ENCODE peak calls at places on chromosomes 11 and 22, in four cellular contexts. One of them, this sample, is unnamed.

GRCh38 chr11:110710520-110711381 is 1.5 kb downstream of the ARHGAP20 start:
- DNase-seq in HepG2: peak
- DNase-seq in K562: no peak
- DNase-seq in GM12878: no peak
- DNase-seq in this sample: peak

GRCh38 chr11:96055706-96056387 is 131.9 kb upstream of the MTMR2 start:
- DNase-seq in K562: no peak
- DNase-seq in GM12878: no peak
- DNase-seq in HepG2: peak
- DNase-seq in this sample: no peak

GRCh38 chr11:62896049-62896448 is 15.4 kb downstream of the SLC3A2 start:
- DNase-seq in K562: no peak
- DNase-seq in GM12878: no peak
- DNase-seq in HepG2: no peak
- DNase-seq in this sample: no peak

GRCh38 chr22:48894064-48894671 is 933.5 kb downstream of the BRD1 start:
- DNase-seq in K562: peak
- DNase-seq in HepG2: no peak
- DNase-seq in GM12878: no peak
- DNase-seq in this sample: no peak

GRCh38 chr11:89521294-89521693 is 30.1 kb upstream of the NOX4 start:
- DNase-seq in HepG2: no peak
- DNase-seq in GM12878: no peak
- DNase-seq in K562: no peak
- DNase-seq in this sample: no peak

GRCh38 chr11:69969890-69970784 is 108.0 kb upstream of the ANO1 start:
- DNase-seq in GM12878: no peak
- DNase-seq in HepG2: peak
- DNase-seq in K562: peak
- DNase-seq in this sample: no peak

GRCh38 chr22:39184586-39185577 is 32.4 kb upstream of the CBX7 start:
- DNase-seq in GM12878: no peak
- DNase-seq in HepG2: no peak
- DNase-seq in K562: no peak
- DNase-seq in this sample: no peak

GRCh38 chr11:112024778-112025678 is at the start of gene DLAT:
- DNase-seq in K562: peak
- DNase-seq in HepG2: peak
- DNase-seq in GM12878: peak
- DNase-seq in this sample: peak

GRCh38 chr22:24011735-24012068 is 598 bp downstream of the CABIN1 start:
- DNase-seq in K562: no peak
- DNase-seq in HepG2: no peak
- DNase-seq in GM12878: no peak
- DNase-seq in this sample: peak

GRCh38 chr11:65262775-65263174 is 1.0 kb downstream of the POLA2 start:
- DNase-seq in GM12878: no peak
- DNase-seq in K562: peak
- DNase-seq in HepG2: no peak
- DNase-seq in this sample: peak

GRCh38 chr11:87301785-87302540 is 264.2 kb downstream of the TMEM135 start:
- DNase-seq in GM12878: no peak
- DNase-seq in HepG2: no peak
- DNase-seq in K562: no peak
- DNase-seq in this sample: no peak

GRCh38 chr11:86240164-86240563 is 4.4 kb upstream of the EED start:
- DNase-seq in HepG2: no peak
- DNase-seq in GM12878: no peak
- DNase-seq in K562: no peak
- DNase-seq in this sample: no peak
- H3K9ac ChIP-seq in HepG2: no peak
- H3K9ac ChIP-seq in GM12878: no peak
- H3K9ac ChIP-seq in K562: peak
- H3K9ac ChIP-seq in this sample: no peak

GRCh38 chr11:129949976-129950318 is 52.7 kb downstream of the PRDM10 start:
- DNase-seq in HepG2: no peak
- DNase-seq in GM12878: no peak
- DNase-seq in K562: no peak
- DNase-seq in this sample: no peak

GRCh38 chr11:129951201-129951882 is 51.3 kb downstream of the PRDM10 start:
- DNase-seq in GM12878: no peak
- DNase-seq in K562: no peak
- DNase-seq in HepG2: no peak
- DNase-seq in this sample: no peak

GRCh38 chr11:129949067-129949466 is 53.6 kb downstream of the PRDM10 start:
- DNase-seq in GM12878: no peak
- DNase-seq in K562: no peak
- DNase-seq in HepG2: no peak
- DNase-seq in this sample: no peak

GRCh38 chr11:129951883-129952262 is 50.8 kb downstream of the PRDM10 start:
- DNase-seq in HepG2: no peak
- DNase-seq in K562: no peak
- DNase-seq in GM12878: no peak
- DNase-seq in this sample: no peak

DNA sequence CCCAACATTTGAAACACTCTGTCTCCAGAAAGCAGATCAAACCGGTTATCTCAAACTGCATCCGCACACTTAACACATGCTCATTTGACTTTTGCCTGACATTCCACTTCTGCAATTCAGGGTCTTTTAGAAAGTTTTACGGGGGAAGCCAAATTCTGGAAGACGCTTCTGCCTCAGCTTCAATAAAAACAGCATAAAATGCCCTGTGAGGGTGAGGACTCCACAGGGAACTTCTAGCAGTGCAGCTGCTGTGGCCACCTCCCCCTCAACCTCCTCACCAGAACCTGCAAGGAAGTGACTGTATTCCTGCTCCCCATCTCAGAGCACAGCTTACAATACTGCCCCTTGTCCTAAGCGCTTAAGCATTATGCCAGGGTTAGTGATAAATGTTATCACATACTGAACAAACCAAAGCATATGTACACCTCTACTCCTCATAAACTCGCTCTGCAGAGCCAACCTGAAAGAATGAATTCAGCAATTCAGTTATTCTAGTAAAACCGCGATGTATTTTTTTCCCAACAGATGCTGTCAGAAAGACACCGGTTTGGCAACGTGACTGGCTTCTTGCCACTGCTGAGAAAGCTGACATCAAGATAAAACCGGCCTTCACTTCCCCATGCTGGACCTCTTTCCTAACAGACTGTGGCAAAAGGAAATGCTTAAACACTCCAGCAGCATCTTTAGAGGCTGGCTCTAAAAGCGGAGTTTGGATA is 52.2 kb downstream of the PRDM10 start:
- DNase-seq in GM12878: no peak
- DNase-seq in K562: no peak
- DNase-seq in HepG2: no peak
- DNase-seq in this sample: no peak
- TF ChIP-seq FOXM1 in GM12878: no peak
- TF ChIP-seq FOXM1 in K562: no peak
- TF ChIP-seq FOXM1 in HepG2: no peak
- TF ChIP-seq FOXM1 in this sample: no peak

GRCh38 chr11:76543006-76543703 is 98.3 kb downstream of the EMSY start:
- DNase-seq in GM12878: no peak
- DNase-seq in K562: peak
- DNase-seq in HepG2: no peak
- DNase-seq in this sample: no peak
- TF ChIP-seq SMC3 in GM12878: no peak
- TF ChIP-seq SMC3 in K562: no peak
- TF ChIP-seq SMC3 in HepG2: no peak
- TF ChIP-seq SMC3 in this sample: no peak

GRCh38 chr11:1121343-1122331 is 36.1 kb upstream of the MUC5AC start:
- DNase-seq in GM12878: no peak
- DNase-seq in K562: no peak
- DNase-seq in HepG2: no peak
- DNase-seq in this sample: peak

GRCh38 chr11:1119282-1120146 is 38.2 kb upstream of the MUC5AC start:
- DNase-seq in HepG2: no peak
- DNase-seq in K562: no peak
- DNase-seq in GM12878: no peak
- DNase-seq in this sample: peak

GRCh38 chr11:1118755-1119275 is 38.9 kb upstream of the MUC5AC start:
- DNase-seq in GM12878: no peak
- DNase-seq in K562: no peak
- DNase-seq in HepG2: no peak
- DNase-seq in this sample: peak

GRCh38 chr11:1122356-1123002 is 35.3 kb upstream of the MUC5AC start:
- DNase-seq in GM12878: no peak
- DNase-seq in K562: no peak
- DNase-seq in HepG2: no peak
- DNase-seq in this sample: peak

DNA sequence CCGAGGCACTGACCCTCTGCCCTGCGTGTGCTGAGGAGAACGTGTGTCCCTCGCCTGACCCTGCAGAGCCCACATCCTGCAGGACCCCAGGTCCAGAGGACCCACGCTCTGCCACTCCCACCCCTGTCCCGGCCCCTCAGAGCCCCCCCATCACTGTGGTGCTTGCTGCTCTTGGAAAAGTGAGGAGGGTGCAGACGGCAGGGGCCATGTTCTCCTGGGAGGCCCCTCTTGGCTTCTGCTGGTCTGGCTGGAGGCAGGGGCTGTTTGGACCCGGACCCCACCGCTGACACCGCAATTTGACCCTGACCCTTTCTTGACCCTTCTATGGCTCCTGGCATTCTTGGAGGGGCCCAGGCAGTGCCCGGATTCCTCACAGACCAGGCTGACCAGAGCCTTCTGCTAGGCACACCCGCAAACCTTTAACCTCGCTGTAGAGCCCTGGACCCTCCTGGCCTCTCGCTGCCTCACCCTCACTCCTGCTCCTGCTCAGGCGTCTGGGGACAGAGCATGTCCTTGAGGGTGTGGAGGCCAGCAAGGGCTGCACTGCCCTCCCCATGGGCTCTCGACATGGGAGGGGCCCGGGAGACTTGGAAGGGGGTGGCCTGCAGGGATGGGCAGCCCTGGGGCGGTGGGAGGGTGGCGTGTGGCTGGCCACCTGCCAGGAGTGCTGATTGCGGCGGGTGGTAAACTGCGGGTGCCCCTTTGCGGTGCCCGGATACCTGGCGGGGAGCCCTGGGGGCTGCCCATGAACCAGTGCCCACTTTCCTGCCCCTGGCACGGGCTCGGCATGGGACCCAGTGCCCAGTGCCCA is 37.0 kb upstream of the MUC5AC start:
- DNase-seq in HepG2: no peak
- DNase-seq in GM12878: no peak
- DNase-seq in K562: no peak
- DNase-seq in this sample: peak
- H3K9ac ChIP-seq in HepG2: no peak
- H3K9ac ChIP-seq in GM12878: no peak
- H3K9ac ChIP-seq in K562: no peak
- H3K9ac ChIP-seq in this sample: no peak

GRCh38 chr11:119091966-119092879 is 7.5 kb downstream of the HMBS start:
- DNase-seq in GM12878: no peak
- DNase-seq in HepG2: no peak
- DNase-seq in K562: peak
- DNase-seq in this sample: no peak
- TF ChIP-seq FOXM1 in GM12878: no peak
- TF ChIP-seq FOXM1 in HepG2: no peak
- TF ChIP-seq FOXM1 in K562: no peak
- TF ChIP-seq FOXM1 in this sample: no peak

DNA sequence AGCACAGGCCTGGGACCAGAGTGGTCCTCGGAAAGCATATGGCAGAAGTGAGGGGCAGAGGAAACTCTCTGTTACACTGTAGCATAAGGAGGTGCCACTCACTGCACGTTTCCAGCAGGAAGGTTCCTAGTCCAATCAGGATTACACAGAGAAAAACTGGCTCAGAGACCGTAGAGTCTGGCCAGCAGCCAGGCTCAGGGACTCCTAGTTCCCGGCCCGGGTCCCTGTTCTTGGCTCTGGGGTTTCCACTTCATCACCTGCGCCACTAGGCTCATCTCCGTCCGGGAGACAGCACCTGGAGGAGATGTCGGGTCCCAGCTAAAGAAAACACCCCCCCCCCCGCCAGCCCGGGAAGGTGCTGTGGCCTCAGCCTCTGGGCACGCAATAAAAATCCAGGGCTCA is 1.1 kb downstream of the TTLL12 start:
- DNase-seq in GM12878: no peak
- DNase-seq in HepG2: peak
- DNase-seq in K562: no peak
- DNase-seq in this sample: peak
- TF ChIP-seq SMC3 in GM12878: no peak
- TF ChIP-seq SMC3 in HepG2: no peak
- TF ChIP-seq SMC3 in K562: no peak
- TF ChIP-seq SMC3 in this sample: no peak

GRCh38 chr22:33274214-33274828 is 216.1 kb upstream of the SYN3 start:
- DNase-seq in HepG2: peak
- DNase-seq in K562: peak
- DNase-seq in GM12878: no peak
- DNase-seq in this sample: no peak

GRCh38 chr22:33270596-33270995 is 212.4 kb upstream of the SYN3 start:
- DNase-seq in K562: no peak
- DNase-seq in HepG2: peak
- DNase-seq in GM12878: no peak
- DNase-seq in this sample: no peak

GRCh38 chr22:33271390-33272161 is 213.4 kb upstream of the SYN3 start:
- DNase-seq in HepG2: no peak
- DNase-seq in GM12878: peak
- DNase-seq in K562: no peak
- DNase-seq in this sample: no peak

GRCh38 chr22:33272866-33273265 is 214.7 kb upstream of the SYN3 start:
- DNase-seq in K562: no peak
- DNase-seq in HepG2: no peak
- DNase-seq in GM12878: peak
- DNase-seq in this sample: no peak

DNA sequence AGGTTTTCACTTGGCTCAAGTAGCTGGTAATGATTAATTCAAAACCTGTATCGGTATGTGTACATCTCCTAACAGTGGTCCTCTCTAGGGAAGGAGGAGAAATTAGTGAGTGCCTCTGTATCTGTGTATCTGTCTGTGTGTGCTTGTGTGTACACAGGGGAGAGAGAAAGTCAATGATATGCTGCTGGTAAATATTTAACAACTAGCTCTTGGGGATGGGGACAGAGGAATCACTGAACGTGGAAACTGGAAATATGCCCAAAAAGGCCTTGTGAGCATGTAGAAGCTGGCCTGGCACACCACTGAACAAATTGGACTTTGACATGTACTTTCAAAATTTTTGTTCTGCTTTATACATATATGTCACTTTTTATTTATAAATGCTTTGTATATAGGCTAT is 214.0 kb upstream of the SYN3 start:
- DNase-seq in K562: no peak
- DNase-seq in GM12878: no peak
- DNase-seq in HepG2: peak
- DNase-seq in this sample: no peak
- H3K9ac ChIP-seq in K562: no peak
- H3K9ac ChIP-seq in GM12878: peak
- H3K9ac ChIP-seq in HepG2: no peak
- H3K9ac ChIP-seq in this sample: no peak

GRCh38 chr22:20143883-20144665 is 6.8 kb downstream of the CCDC188 start:
- DNase-seq in HepG2: no peak
- DNase-seq in GM12878: no peak
- DNase-seq in K562: no peak
- DNase-seq in this sample: no peak
- TF ChIP-seq FOXM1 in HepG2: no peak
- TF ChIP-seq FOXM1 in GM12878: no peak
- TF ChIP-seq FOXM1 in K562: no peak
- TF ChIP-seq FOXM1 in this sample: no peak

GRCh38 chr11:406796-407650 is 7.8 kb downstream of the SIGIRR start:
- DNase-seq in HepG2: no peak
- DNase-seq in GM12878: peak
- DNase-seq in K562: peak
- DNase-seq in this sample: peak
- TF ChIP-seq SMC3 in HepG2: no peak
- TF ChIP-seq SMC3 in GM12878: no peak
- TF ChIP-seq SMC3 in K562: peak
- TF ChIP-seq SMC3 in this sample: no peak

This sample was measured in SK-N-SH.